ENCODE peak calls at places on chromosomes 5 and 9, in eight cellular contexts. One of them, this sample, is unnamed.

GRCh38 chr5:82331557-82331956 is 53.4 kb upstream of the RPS23 start:
- DNase-seq in NCI-H460: no peak
- DNase-seq in amniotic stem cell: no peak
- DNase-seq in nephron progenitor cell: no peak
- DNase-seq in left colon: no peak
- DNase-seq in lower leg skin: no peak
- DNase-seq in kidney: no peak
- DNase-seq in CD4-positive, alpha-beta T cell: no peak
- DNase-seq in this sample: no peak

GRCh38 chr5:153476767-153477166 is 13.7 kb upstream of the GRIA1 start:
- DNase-seq in nephron progenitor cell: no peak
- DNase-seq in lower leg skin: no peak
- DNase-seq in left colon: no peak
- DNase-seq in amniotic stem cell: no peak
- DNase-seq in CD4-positive, alpha-beta T cell: no peak
- DNase-seq in NCI-H460: no peak
- DNase-seq in kidney: no peak
- DNase-seq in this sample: no peak

GRCh38 chr9:92206490-92206889 is 87.0 kb downstream of the IARS1 start:
- DNase-seq in NCI-H460: peak
- DNase-seq in amniotic stem cell: no peak
- DNase-seq in left colon: no peak
- DNase-seq in lower leg skin: no peak
- DNase-seq in CD4-positive, alpha-beta T cell: no peak
- DNase-seq in nephron progenitor cell: no peak
- DNase-seq in kidney: no peak
- DNase-seq in this sample: no peak

GRCh38 chr9:92507496-92507895 is 25.2 kb upstream of the ASPN start:
- DNase-seq in NCI-H460: no peak
- DNase-seq in left colon: no peak
- DNase-seq in amniotic stem cell: no peak
- DNase-seq in kidney: no peak
- DNase-seq in lower leg skin: no peak
- DNase-seq in nephron progenitor cell: no peak
- DNase-seq in CD4-positive, alpha-beta T cell: no peak
- DNase-seq in this sample: no peak

GRCh38 chr5:81019748-81020147 is 59.6 kb downstream of the RASGRF2 start:
- DNase-seq in CD4-positive, alpha-beta T cell: no peak
- DNase-seq in amniotic stem cell: no peak
- DNase-seq in lower leg skin: no peak
- DNase-seq in left colon: no peak
- DNase-seq in nephron progenitor cell: no peak
- DNase-seq in NCI-H460: no peak
- DNase-seq in kidney: no peak
- DNase-seq in this sample: no peak

GRCh38 chr9:106288689-106289088 is 574.3 kb upstream of the ZNF462 start:
- DNase-seq in NCI-H460: no peak
- DNase-seq in CD4-positive, alpha-beta T cell: no peak
- DNase-seq in amniotic stem cell: no peak
- DNase-seq in lower leg skin: no peak
- DNase-seq in left colon: no peak
- DNase-seq in kidney: no peak
- DNase-seq in nephron progenitor cell: no peak
- DNase-seq in this sample: no peak

GRCh38 chr9:131111854-131112311 is 13.5 kb upstream of the NUP214 start:
- DNase-seq in kidney: peak
- DNase-seq in nephron progenitor cell: peak
- DNase-seq in left colon: no peak
- DNase-seq in amniotic stem cell: no peak
- DNase-seq in NCI-H460: no peak
- DNase-seq in lower leg skin: no peak
- DNase-seq in CD4-positive, alpha-beta T cell: no peak
- DNase-seq in this sample: peak

GRCh38 chr5:116778611-116779010 is 204.0 kb upstream of the SEMA6A start:
- DNase-seq in lower leg skin: no peak
- DNase-seq in nephron progenitor cell: no peak
- DNase-seq in left colon: no peak
- DNase-seq in kidney: no peak
- DNase-seq in amniotic stem cell: no peak
- DNase-seq in NCI-H460: no peak
- DNase-seq in CD4-positive, alpha-beta T cell: no peak
- DNase-seq in this sample: no peak

GRCh38 chr9:108565651-108566378 is 290.0 kb downstream of the ACTL7B start:
- DNase-seq in lower leg skin: peak
- DNase-seq in kidney: no peak
- DNase-seq in amniotic stem cell: peak
- DNase-seq in CD4-positive, alpha-beta T cell: no peak
- DNase-seq in left colon: peak
- DNase-seq in NCI-H460: peak
- DNase-seq in nephron progenitor cell: peak
- DNase-seq in this sample: peak

GRCh38 chr5:168314735-168315411 is 23.4 kb downstream of the WWC1 start:
- DNase-seq in lower leg skin: no peak
- DNase-seq in NCI-H460: peak
- DNase-seq in CD4-positive, alpha-beta T cell: no peak
- DNase-seq in left colon: peak
- DNase-seq in kidney: peak
- DNase-seq in nephron progenitor cell: no peak
- DNase-seq in amniotic stem cell: no peak
- DNase-seq in this sample: no peak

GRCh38 chr5:127203818-127204217 is 86.8 kb upstream of the MEGF10 start:
- DNase-seq in CD4-positive, alpha-beta T cell: no peak
- DNase-seq in lower leg skin: no peak
- DNase-seq in left colon: no peak
- DNase-seq in kidney: no peak
- DNase-seq in amniotic stem cell: peak
- DNase-seq in nephron progenitor cell: no peak
- DNase-seq in NCI-H460: no peak
- DNase-seq in this sample: no peak

GRCh38 chr9:2725126-2725525 is 7.8 kb downstream of the KCNV2 start:
- DNase-seq in left colon: no peak
- DNase-seq in NCI-H460: no peak
- DNase-seq in nephron progenitor cell: no peak
- DNase-seq in amniotic stem cell: no peak
- DNase-seq in lower leg skin: no peak
- DNase-seq in kidney: no peak
- DNase-seq in CD4-positive, alpha-beta T cell: no peak
- DNase-seq in this sample: no peak

GRCh38 chr5:108380531-108381021 is 1.3 kb downstream of the FBXL17 start:
- DNase-seq in kidney: peak
- DNase-seq in CD4-positive, alpha-beta T cell: peak
- DNase-seq in left colon: peak
- DNase-seq in amniotic stem cell: no peak
- DNase-seq in NCI-H460: peak
- DNase-seq in lower leg skin: no peak
- DNase-seq in nephron progenitor cell: peak
- DNase-seq in this sample: peak

GRCh38 chr5:105034335-105034734 is 1471.7 kb upstream of the NUDT12 start:
- DNase-seq in CD4-positive, alpha-beta T cell: no peak
- DNase-seq in lower leg skin: no peak
- DNase-seq in kidney: no peak
- DNase-seq in nephron progenitor cell: no peak
- DNase-seq in left colon: no peak
- DNase-seq in amniotic stem cell: no peak
- DNase-seq in NCI-H460: peak
- DNase-seq in this sample: no peak

GRCh38 chr9:69036319-69036718 is 767 bp downstream of the FXN start:
- DNase-seq in NCI-H460: no peak
- DNase-seq in nephron progenitor cell: no peak
- DNase-seq in kidney: no peak
- DNase-seq in left colon: peak
- DNase-seq in lower leg skin: no peak
- DNase-seq in CD4-positive, alpha-beta T cell: no peak
- DNase-seq in amniotic stem cell: no peak
- DNase-seq in this sample: no peak

GRCh38 chr9:121350993-121351561 is 19.0 kb downstream of the STOM start:
- DNase-seq in amniotic stem cell: peak
- DNase-seq in NCI-H460: no peak
- DNase-seq in kidney: peak
- DNase-seq in nephron progenitor cell: no peak
- DNase-seq in CD4-positive, alpha-beta T cell: no peak
- DNase-seq in left colon: peak
- DNase-seq in lower leg skin: peak
- DNase-seq in this sample: no peak

GRCh38 chr9:71767421-71768321 is 642 bp downstream of the CEMIP2 start:
- DNase-seq in kidney: peak
- DNase-seq in amniotic stem cell: no peak
- DNase-seq in CD4-positive, alpha-beta T cell: no peak
- DNase-seq in lower leg skin: no peak
- DNase-seq in nephron progenitor cell: peak
- DNase-seq in left colon: peak
- DNase-seq in NCI-H460: no peak
- DNase-seq in this sample: peak

This sample was measured in neural crest cell.